ENCODE peak calls at places on chromosomes 1 and 21, in five cellular contexts. D, K, N, O and H are unnamed samples.

GRCh38 chr1:48870596-48870995 is 93.9 kb upstream of the BEND5 start:
- DNase-seq in O (no peak), K (no peak), D (peak), N (no peak), H (no peak)

GRCh38 chr1:74271503-74271902 is 36.3 kb downstream of the TNNI3K start:
- DNase-seq in D (no peak), N (no peak), O (no peak), K (no peak), H (no peak)

GRCh38 chr21:42841156-42841915 is 38.0 kb downstream of the WDR4 start:
- DNase-seq in O (no peak), N (no peak), D (no peak), K (no peak), H (no peak)

GRCh38 chr1:97038410-97038809 is 316.8 kb downstream of the PTBP2 start:
- DNase-seq in D (no peak), K (no peak), O (no peak), N (no peak), H (no peak)

GRCh38 chr1:224615861-224616760 is at the start of gene CNIH3:
- DNase-seq in K (no peak), O (peak), N (no peak), D (no peak), H (no peak)

GRCh38 chr1:114707604-114708003 is 9.0 kb downstream of the NRAS start:
- DNase-seq in N (no peak), D (no peak), O (no peak), K (no peak), H (no peak)

GRCh38 chr21:30349572-30349971 is 1.2 kb upstream of the KRTAP23-1 start:
- DNase-seq in D (no peak), N (no peak), K (no peak), O (no peak), H (no peak)

GRCh38 chr1:48853006-48853405 is 76.3 kb upstream of the BEND5 start:
- DNase-seq in N (no peak), O (no peak), K (no peak), D (no peak), H (no peak)

GRCh38 chr1:193157360-193157759 is 29.1 kb downstream of the B3GALT2 start:
- DNase-seq in K (no peak), O (no peak), N (no peak), D (no peak), H (no peak)

GRCh38 chr1:1597275-1597930 is 2.5 kb downstream of the FNDC10 start:
- DNase-seq in K (no peak), D (no peak), N (no peak), O (peak), H (no peak)

GRCh38 chr1:27574871-27575831 is 28.8 kb downstream of the AHDC1 start:
- DNase-seq in N (no peak), O (peak), K (peak), D (no peak), H (no peak)

GRCh38 chr1:231605389-231606100 is 21.0 kb upstream of the DISC1 start:
- DNase-seq in N (no peak), K (no peak), O (no peak), D (no peak), H (no peak)